ENCODE peak calls at places on chromosomes 6 and 20, in seven cellular contexts. N is PC-3, U is psoas muscle, G is A549, H is astrocyte, O is H1, M is cardiac muscle cell. P is an unnamed sample. For H3K4me1, the result is how much of the 10 kb centered on the place peaks cover.

GRCh38 chr6:134816780-134817179 is 133.1 kb downstream of the ALDH8A1 start:
- DNase-seq in N (peak), U (no peak), G (no peak), H (peak), O (no peak), M (no peak), P (no peak)

GRCh38 chr20:50799890-50800550 is 5.2 kb downstream of the BCAS4 start:
- DNase-seq in N (no peak), U (peak), G (no peak), H (no peak), O (no peak), M (no peak), P (no peak)

GRCh38 chr20:54025166-54025835 is 45.1 kb downstream of the BCAS1 start:
- DNase-seq in N (no peak), U (no peak), G (no peak), H (peak), O (no peak), M (no peak), P (no peak)

GRCh38 chr6:170162771-170163404 is 128.0 kb downstream of the DLL1 start:
- DNase-seq in N (no peak), U (peak), G (no peak), H (no peak), O (no peak), M (no peak), P (no peak)

GRCh38 chr20:38138086-38138777 is 26.8 kb downstream of the TGM2 start:
- DNase-seq in N (no peak), U (no peak), G (no peak), H (no peak), O (no peak), M (no peak), P (no peak)

GRCh38 chr6:27617046-27617687 is 144.3 kb upstream of the ZNF184 start:
- DNase-seq in N (peak), U (no peak), G (no peak), H (peak), O (no peak), M (peak), P (no peak)

GRCh38 chr6:111850288-111850937 is 22.8 kb downstream of the FYN start:
- DNase-seq in N (no peak), U (no peak), G (no peak), H (no peak), O (no peak), M (no peak), P (no peak)

GRCh38 chr6:121105461-121105860 is 228.8 kb downstream of the TBC1D32 start:
- DNase-seq in N (no peak), U (no peak), G (no peak), H (no peak), O (no peak), M (no peak), P (no peak)

GRCh38 chr6:18432619-18433018 is 45.5 kb downstream of the RNF144B start:
- DNase-seq in N (no peak), U (no peak), G (no peak), H (no peak), O (no peak), M (no peak), P (no peak)

GRCh38 chr6:127131772-127132171 is 13.3 kb downstream of the RSPO3 start:
- DNase-seq in N (no peak), U (no peak), G (no peak), H (no peak), O (no peak), M (no peak), P (no peak)

GRCh38 chr20:63246490-63247284 is 7.6 kb downstream of the NKAIN4 start:
- DNase-seq in N (peak), U (no peak), G (no peak), H (no peak), O (no peak), M (peak), P (no peak)

GRCh38 chr6:145842693-145843546 is 28.3 kb upstream of the FBXO30 start:
- DNase-seq in N (no peak), U (no peak), G (no peak), H (no peak), O (no peak), M (no peak), P (no peak)

GRCh38 chr6:105785412-105785811 is 300.7 kb upstream of the PRDM1 start:
- DNase-seq in N (no peak), U (no peak), G (no peak), H (no peak), O (no peak), M (no peak), P (no peak)

GRCh38 chr6:30129818-30130679 is 5.9 kb upstream of the TRIM40 start:
- DNase-seq in N (peak), U (no peak), G (no peak), H (no peak), O (no peak), M (no peak), P (no peak)

GRCh38 chr20:19944772-19945459 is 72.2 kb upstream of the NAA20 start:
- DNase-seq in N (no peak), U (no peak), G (no peak), H (peak), O (no peak), M (no peak), P (no peak)

GRCh38 chr6:152750694-152751093 is at the start of gene VIP:
- DNase-seq in N (peak), U (no peak), G (no peak), H (peak), O (peak), M (peak), P (no peak)

GRCh38 chr20:59295531-59295930 is 4.9 kb upstream of the EDN3 start:
- DNase-seq in N (no peak), U (no peak), G (no peak), H (no peak), O (no peak), M (no peak), P (no peak)

GRCh38 chr20:46131396-46131795 is 13.3 kb downstream of the CD40 start:
- DNase-seq in N (no peak), U (no peak), G (no peak), H (peak), O (no peak), M (no peak), P (no peak)

GRCh38 chr20:31842471-31843157 is 2.8 kb downstream of the FOXS1 start:
- DNase-seq in N (peak), U (peak), G (no peak), H (peak), O (no peak), M (no peak), P (no peak)

GRCh38 chr6:25971187-25971811 is 8.7 kb downstream of the TRIM38 start:
- DNase-seq in N (peak), U (no peak), G (peak), H (peak), O (no peak), M (no peak), P (no peak)

GRCh38 chr6:157974341-157974894 is 7.2 kb upstream of the SYNJ2 start:
- DNase-seq in N (peak), U (no peak), G (no peak), H (peak), O (no peak), M (no peak), P (no peak)

DNA sequence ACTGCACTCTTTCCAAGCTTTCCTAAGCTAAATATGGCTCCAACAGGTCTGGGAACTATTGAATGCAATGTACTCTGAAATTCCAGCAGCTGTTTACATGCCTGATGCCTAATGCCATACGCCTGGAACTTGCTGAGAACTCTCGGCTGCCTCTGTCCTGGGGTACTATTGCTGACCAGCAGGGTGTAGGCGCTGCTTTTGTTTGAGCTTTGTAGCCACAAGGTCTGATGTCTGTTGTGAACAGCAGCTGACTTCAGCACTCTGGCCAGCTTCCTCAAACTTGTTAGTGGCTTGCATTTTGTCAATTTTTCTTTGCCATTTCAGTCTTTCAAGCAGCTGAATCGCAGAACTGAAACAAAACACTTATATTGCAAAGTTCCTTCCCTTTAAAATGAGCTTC is 26.7 kb downstream of the SAYSD1 start:
- DNase-seq in N (peak), U (no peak), G (peak), H (peak), O (peak), M (peak), P (no peak)
- TF ChIP-seq CTCF in N (peak), U (peak), G (no peak), H (peak), O (peak), M (peak), P (no peak)

DNA sequence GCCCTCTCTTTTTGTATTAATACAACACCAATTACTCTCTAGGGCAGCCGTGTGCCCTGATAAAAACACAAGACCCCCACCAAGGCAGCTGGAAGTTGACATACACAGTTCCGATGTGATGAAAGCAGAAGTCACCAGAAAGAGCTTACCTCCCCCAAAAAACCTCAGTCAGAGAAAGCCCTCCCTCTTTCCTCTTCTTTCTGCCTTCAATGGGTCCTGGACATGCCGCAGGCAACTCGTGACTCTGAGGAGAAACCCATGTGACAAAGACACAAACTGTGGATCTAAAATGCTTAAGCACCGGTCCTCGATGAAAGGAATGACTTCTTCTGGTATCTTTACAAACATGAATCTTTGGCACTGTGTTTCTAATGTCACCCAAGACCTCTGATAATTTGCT is 117.7 kb upstream of the CCDC28A start:
- DNase-seq in N (no peak), U (no peak), G (no peak), H (no peak), O (no peak), M (no peak), P (no peak)
- H3K4me3 ChIP-seq in N (no peak), U (no peak), G (no peak), H (no peak), O (no peak), M (no peak), P (no peak)

GRCh38 chr6:3325210-3325609 is 66.5 kb downstream of the PSMG4 start:
- DNase-seq in N (peak), U (no peak), G (no peak), H (peak), O (no peak), M (no peak), P (no peak)
- H3K4me1 ChIP-seq in N (under half), U (under half), G (half or more), H (half or more), O (under half), M (under half), P (under half)

GRCh38 chr6:13526718-13527668 is 39.6 kb upstream of the GFOD1 start:
- DNase-seq in N (no peak), U (peak), G (no peak), H (peak), O (no peak), M (no peak), P (no peak)

GRCh38 chr6:13527669-13528051 is 40.3 kb upstream of the GFOD1 start:
- DNase-seq in N (no peak), U (no peak), G (no peak), H (no peak), O (no peak), M (no peak), P (no peak)

GRCh38 chr6:13528777-13529343 is 41.5 kb upstream of the GFOD1 start:
- DNase-seq in N (no peak), U (no peak), G (no peak), H (no peak), O (no peak), M (peak), P (no peak)

GRCh38 chr6:13526339-13526717 is 38.9 kb upstream of the GFOD1 start:
- DNase-seq in N (no peak), U (no peak), G (no peak), H (no peak), O (no peak), M (no peak), P (no peak)

GRCh38 chr6:13528232-13528631 is 40.8 kb upstream of the GFOD1 start:
- DNase-seq in N (peak), U (no peak), G (no peak), H (no peak), O (no peak), M (no peak), P (no peak)
- TF ChIP-seq CTCF in N (peak), U (peak), G (no peak), H (no peak), O (no peak), M (no peak), P (no peak)

GRCh38 chr6:86934365-86934764 is 3.0 kb upstream of the HTR1E start:
- DNase-seq in N (no peak), U (no peak), G (no peak), H (no peak), O (no peak), M (no peak), P (no peak)

GRCh38 chr6:86937219-86938079 is at the start of gene HTR1E:
- DNase-seq in N (peak), U (peak), G (peak), H (peak), O (no peak), M (peak), P (no peak)

GRCh38 chr6:86938814-86939213 is 1.5 kb downstream of the HTR1E start:
- DNase-seq in N (no peak), U (no peak), G (no peak), H (no peak), O (no peak), M (no peak), P (no peak)

GRCh38 chr6:86936834-86937218 is 502 bp upstream of the HTR1E start:
- DNase-seq in N (no peak), U (no peak), G (no peak), H (no peak), O (peak), M (no peak), P (no peak)
- H3K4me3 ChIP-seq in N (no peak), U (peak), G (peak), H (no peak), O (peak), M (peak), P (no peak)

GRCh38 chr6:136146130-136146529 is 104.0 kb downstream of the MTFR2 start:
- DNase-seq in N (no peak), U (no peak), G (no peak), H (peak), O (no peak), M (no peak), P (no peak)
- H3K4me1 ChIP-seq in N (under half), U (under half), G (under half), H (under half), O (under half), M (under half), P (under half)

GRCh38 chr6:69784595-69785377 is 12.0 kb downstream of the LMBRD1 start:
- DNase-seq in N (no peak), U (no peak), G (no peak), H (no peak), O (no peak), M (no peak), P (no peak)
- TF ChIP-seq CTCF in N (no peak), U (no peak), G (no peak), H (no peak), O (no peak), M (no peak), P (no peak)

GRCh38 chr6:100281471-100281878 is 183.2 kb downstream of the SIM1 start:
- DNase-seq in N (no peak), U (no peak), G (no peak), H (no peak), O (no peak), M (peak), P (no peak)
- H3K4me3 ChIP-seq in N (no peak), U (peak), G (no peak), H (peak), O (peak), M (peak), P (peak)

DNA sequence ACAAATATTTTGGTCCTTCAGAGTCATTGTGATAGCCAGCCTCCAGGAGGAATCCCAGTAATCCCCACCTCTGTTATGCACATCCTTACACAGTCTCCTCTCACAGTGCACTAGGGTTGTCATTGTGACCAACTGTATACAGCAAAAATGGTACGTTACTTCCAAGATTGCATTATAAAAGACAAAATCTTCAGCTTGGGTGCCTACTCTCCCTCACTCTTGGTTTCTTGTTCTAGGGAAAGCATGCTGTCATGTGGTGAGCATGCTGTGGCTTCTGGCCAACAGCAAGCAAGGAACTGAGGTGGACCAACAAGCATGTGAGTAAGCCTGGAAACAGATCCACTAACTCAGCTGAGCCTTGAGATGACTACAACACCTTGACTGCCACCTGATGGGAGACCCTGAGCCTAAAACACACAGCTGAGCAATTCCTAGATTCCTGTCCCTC is 130.1 kb upstream of the DST start:
- DNase-seq in N (peak), U (peak), G (peak), H (peak), O (no peak), M (no peak), P (no peak)
- H3K4me1 ChIP-seq in N (under half), U (half or more), G (under half), H (under half), O (under half), M (under half), P (under half)

P was measured in esophagus squamous epithelium.